ENCODE peak calls at places on chromosomes 6 and 20, in six cellular contexts. L is mammary epithelial cell, R is ovary, Q is BJ, V is spleen, G is heart right ventricle. W is an unnamed sample.
A peak's percentile ranks its signal among the peaks of the same experiment; 100 is the strongest.

GRCh38 chr6:131293472-131293911 is 158.2 kb downstream of the AKAP7 start:
- DNase-seq in L (no peak), R (no peak), Q (no peak), V (no peak), G (no peak), W (no peak)

GRCh38 chr6:53735896-53736295 is 58.9 kb upstream of the LRRC1 start:
- DNase-seq in L (no peak), R (no peak), Q (no peak), V (no peak), G (no peak), W (no peak)

GRCh38 chr6:129701721-129702455 is 8.1 kb downstream of the ARHGAP18 start:
- DNase-seq in L (no peak), R (no peak), Q (no peak), V (no peak), G (no peak), W (no peak)

GRCh38 chr6:53724501-53724900 is 58.9 kb upstream of the KLHL31 start:
- DNase-seq in L (no peak), R (no peak), Q (no peak), V (no peak), G (no peak), W (no peak)

GRCh38 chr6:43758617-43759050 is 11.4 kb upstream of the VEGFA start:
- DNase-seq in L (no peak), R (no peak), Q (no peak), V (peak; percentile 68), G (no peak), W (no peak)

GRCh38 chr6:112956696-112957525 is 609.8 kb downstream of the RFPL4B start:
- DNase-seq in L (peak; percentile 39), R (no peak), Q (no peak), V (no peak), G (peak; percentile 73), W (peak; percentile 43)

GRCh38 chr6:111536888-111537287 is 53.9 kb upstream of the REV3L start:
- DNase-seq in L (no peak), R (no peak), Q (no peak), V (no peak), G (no peak), W (no peak)

GRCh38 chr6:164825386-164825785 is 484.0 kb downstream of the C6orf118 start:
- DNase-seq in L (no peak), R (no peak), Q (no peak), V (no peak), G (no peak), W (no peak)

GRCh38 chr6:98787401-98787800 is 47.0 kb upstream of the POU3F2 start:
- DNase-seq in L (no peak), R (no peak), Q (no peak), V (no peak), G (no peak), W (no peak)

GRCh38 chr20:63178445-63178818 is 37.5 kb downstream of the YTHDF1 start:
- DNase-seq in L (no peak), R (no peak), Q (no peak), V (no peak), G (no peak), W (no peak)

GRCh38 chr20:36310215-36310981 is 4.3 kb downstream of the DLGAP4 start:
- DNase-seq in L (no peak), R (no peak), Q (no peak), V (no peak), G (no peak), W (no peak)

GRCh38 chr20:52083627-52084232 is 107.8 kb downstream of the ZFP64 start:
- DNase-seq in L (peak; percentile 25), R (peak; percentile 65), Q (no peak), V (no peak), G (peak; percentile 48), W (no peak)

GRCh38 chr20:61263084-61263695 is 11.1 kb downstream of the CDH4 start:
- DNase-seq in L (no peak), R (no peak), Q (no peak), V (no peak), G (no peak), W (no peak)

GRCh38 chr6:164021589-164022290 is 607.2 kb downstream of the QKI start:
- DNase-seq in L (no peak), R (no peak), Q (no peak), V (no peak), G (no peak), W (no peak)

GRCh38 chr6:106225581-106225980 is 100.0 kb downstream of the ATG5 start:
- DNase-seq in L (no peak), R (no peak), Q (no peak), V (no peak), G (no peak), W (no peak)

GRCh38 chr6:111843347-111844147 is 29.7 kb downstream of the FYN start:
- DNase-seq in L (no peak), R (no peak), Q (no peak), V (peak; percentile 81), G (no peak), W (no peak)

DNA sequence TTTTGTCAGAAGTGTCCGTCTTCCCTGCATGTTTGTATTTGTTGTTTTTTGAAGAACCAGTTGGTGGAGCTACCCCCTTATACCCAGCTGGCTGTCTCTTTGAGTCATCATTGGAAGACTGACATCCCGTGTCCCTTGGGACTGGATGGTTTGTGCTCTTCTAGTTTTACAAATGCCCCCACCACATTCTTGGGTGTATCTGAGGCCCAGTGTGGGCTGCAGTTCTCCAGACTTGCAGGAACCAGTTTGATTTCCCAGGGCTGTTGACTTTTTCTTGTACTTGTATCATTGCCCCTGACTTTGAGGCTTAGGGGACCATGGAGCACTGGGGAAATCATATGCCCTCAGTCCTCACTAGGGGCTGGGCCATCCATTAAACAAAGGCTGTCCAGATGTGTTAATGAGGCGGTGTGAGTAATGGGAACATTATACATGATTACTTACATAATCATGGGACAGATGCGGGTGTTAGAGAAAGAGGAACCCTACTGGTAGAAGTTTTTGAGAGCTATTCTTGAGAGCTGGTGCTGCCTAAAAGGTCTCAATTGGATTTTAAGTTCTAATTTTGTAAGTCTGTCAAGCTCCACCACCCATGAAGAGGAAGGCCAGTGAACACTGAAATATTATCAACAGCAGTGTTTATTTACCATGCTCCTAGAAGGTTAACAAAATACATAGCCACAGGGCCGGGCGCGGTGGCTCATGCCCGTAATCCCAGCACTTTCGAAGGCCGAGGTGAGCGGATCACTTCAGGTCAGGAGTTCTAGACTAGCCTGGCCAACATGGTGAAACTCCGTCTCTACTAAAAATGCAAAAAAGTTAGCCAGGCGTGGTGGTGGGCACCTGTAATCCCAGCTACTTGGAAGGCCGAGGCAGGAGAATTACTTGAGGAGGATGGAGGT is 8.5 kb downstream of the JARID2 start:
- DNase-seq in L (no peak), R (no peak), Q (no peak), V (no peak), G (no peak), W (no peak)
- TF ChIP-seq CTCF in L (peak; percentile 15), R (no peak), Q (no peak), V (no peak), G (no peak), W (peak; percentile 14)

DNA sequence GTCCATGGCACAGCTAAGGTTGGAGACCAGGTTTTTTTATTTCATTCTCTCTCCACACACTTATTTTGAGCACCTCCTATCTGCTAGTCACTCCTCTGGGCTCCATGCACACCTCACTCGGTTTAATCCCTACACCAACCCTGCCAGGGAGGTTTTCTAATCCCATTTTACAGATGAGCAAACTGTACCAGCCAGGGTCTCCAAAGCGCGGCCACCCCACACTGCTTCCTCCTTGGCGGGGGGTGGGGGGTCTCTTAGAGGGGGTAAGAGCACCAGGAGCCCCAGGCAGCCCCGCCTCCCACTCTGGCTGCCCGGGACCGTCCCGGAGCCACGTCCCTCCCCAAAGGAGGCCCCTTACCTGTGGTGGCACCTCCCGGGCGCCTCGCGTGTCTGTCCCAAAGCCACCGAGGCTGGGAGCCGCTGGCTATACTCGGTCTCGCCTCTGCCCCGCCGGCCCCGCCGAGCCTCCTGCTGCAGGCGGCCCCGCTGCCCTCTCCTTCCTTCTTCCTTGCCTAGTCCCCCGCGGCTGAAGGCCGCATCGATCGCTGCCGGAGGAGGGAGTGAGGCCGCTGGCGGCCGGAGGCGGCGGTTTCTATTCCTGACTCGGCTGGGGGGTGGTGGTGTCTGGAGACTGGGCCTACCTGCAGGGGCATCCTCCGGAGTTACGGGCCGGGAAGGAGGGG is at the start of gene KCNS1:
- DNase-seq in L (no peak), R (no peak), Q (no peak), V (no peak), G (no peak), W (no peak)
- H3K4me3 ChIP-seq in L (no peak within 1 kb of the TSS), R (no peak within 1 kb of the TSS), Q (no peak within 1 kb of the TSS), V (no peak within 1 kb of the TSS), G (no peak within 1 kb of the TSS), W (peak within 1 kb of the TSS; percentile 13)

DNA sequence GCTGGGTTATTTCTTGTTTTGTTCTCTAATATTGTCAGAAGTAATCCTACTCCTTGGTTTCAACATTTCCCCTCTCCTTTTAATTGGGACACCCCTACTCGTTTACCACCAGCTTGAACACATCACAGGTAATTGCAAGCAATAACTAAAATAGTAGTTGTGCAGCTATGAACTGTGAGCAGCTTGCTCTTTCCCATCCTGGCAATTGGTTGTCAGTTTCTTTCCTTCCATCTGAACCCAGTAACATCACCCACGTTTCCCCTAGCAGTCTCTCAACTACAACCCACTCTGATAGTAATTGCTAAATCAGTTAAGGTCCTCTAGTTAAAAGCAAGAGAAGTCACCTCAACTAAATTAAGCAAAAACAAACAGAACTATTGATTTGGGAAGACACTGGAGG is 47.6 kb upstream of the GNRH2 start:
- DNase-seq in L (no peak), R (no peak), Q (no peak), V (no peak), G (no peak), W (no peak)
- H3K36me3 ChIP-seq in L (peaks cover 6% of the 10 kb centered on the region), R (no peaks in the 10 kb centered on the region), Q (peaks cover 7% of the 10 kb centered on the region), V (peaks cover 52% of the 10 kb centered on the region), G (no peaks in the 10 kb centered on the region), W (no peaks in the 10 kb centered on the region)

GRCh38 chr6:153145591-153145990 is 14.5 kb upstream of the RGS17 start:
- DNase-seq in L (no peak), R (no peak), Q (no peak), V (no peak), G (no peak), W (no peak)
- TF ChIP-seq CTCF in L (no peak), R (no peak), Q (no peak), V (no peak), G (no peak), W (no peak)